ENCODE peak calls at places on chromosomes 2 and 18, in nine cellular contexts. W is NCI-H226; N is cardiac fibroblast; E is dorsolateral prefrontal cortex; T is activated CD4-positive, CD25-positive, alpha-beta regulatory T cell treated with anti-CD3 and anti-CD28 coated beads, Interleukin-2, amount 50 U/mL, for 72 hours; G is stimulated activated CD4-positive, alpha-beta T cell treated with anti-CD3 and anti-CD28 coated beads, Interleukin-4, amount 100 ng/mL, for 24 hours; H is germinal center; X is midbrain; S is NCI-H2081 treated with DMSO at 0.1 percent for 48 hours. U is an unnamed sample.

GRCh38 chr2:31945572-31945935 is 65.3 kb downstream of the MEMO1 start:
- DNase-seq in W (peak; percentile 92), E (no peak), X (no peak), N (peak; percentile 64), H (no peak), T (no peak), G (no peak), S (no peak), U (no peak)

GRCh38 chr2:24304098-24304497 is 56.2 kb downstream of the ITSN2 start:
- DNase-seq in X (peak; percentile 52), T (no peak), H (no peak), W (peak; percentile 10), G (no peak), S (no peak), E (peak; percentile 7), N (peak; percentile 94), U (peak; percentile 68)

GRCh38 chr18:55522011-55522410 is 66.0 kb downstream of the TCF4 start:
- DNase-seq in T (no peak), E (no peak), H (peak; percentile 41), S (no peak), G (no peak), W (no peak), X (peak; percentile 49), N (peak; percentile 41), U (no peak)

GRCh38 chr2:32926708-32927084 is 20.1 kb upstream of the LTBP1 start:
- DNase-seq in S (no peak), X (peak; percentile 6), G (no peak), W (no peak), H (no peak), E (no peak), N (peak; percentile 88), T (no peak), U (no peak)

GRCh38 chr2:182915369-182916326 is 49.2 kb upstream of the FRZB start:
- DNase-seq in G (no peak), S (no peak), X (no peak), N (peak; percentile 49), E (no peak), H (no peak), T (no peak), W (peak; percentile 66), U (peak; percentile 84)

GRCh38 chr2:27075219-27075871 is 3.1 kb upstream of the EMILIN1 start:
- DNase-seq in E (no peak), X (no peak), W (no peak), H (no peak), S (no peak), G (peak; percentile 28), N (peak; percentile 69), T (no peak), U (no peak)

GRCh38 chr2:230234845-230235244 is 9.3 kb downstream of the SP140 start:
- DNase-seq in H (no peak), G (no peak), N (no peak), S (no peak), W (no peak), X (no peak), T (no peak), E (no peak), U (no peak)

GRCh38 chr2:105449083-105449482 is 50.2 kb upstream of the FHL2 start:
- DNase-seq in X (no peak), N (no peak), G (no peak), S (no peak), T (no peak), E (no peak), W (no peak), H (no peak), U (peak; percentile 41)

GRCh38 chr18:76476665-76477561 is 18.1 kb downstream of the ZNF516 start:
- DNase-seq in X (no peak), S (no peak), W (peak; percentile 73), E (no peak), N (peak; percentile 90), H (no peak), G (no peak), T (no peak), U (peak; percentile 36)

GRCh38 chr18:50009772-50010171 is 185.2 kb downstream of the MYO5B start:
- DNase-seq in E (no peak), T (peak; percentile 34), W (no peak), H (peak; percentile 62), N (peak; percentile 31), S (no peak), X (peak; percentile 29), G (peak; percentile 24), U (peak; percentile 18)

GRCh38 chr2:60925994-60926750 is 44.8 kb downstream of the REL start:
- DNase-seq in N (no peak), G (no peak), W (no peak), E (no peak), X (no peak), T (no peak), S (no peak), H (no peak), U (no peak)

GRCh38 chr2:222410534-222410933 is 13.8 kb upstream of the SGPP2 start:
- DNase-seq in W (peak; percentile 81), E (no peak), H (no peak), N (no peak), G (no peak), S (no peak), T (no peak), X (no peak), U (peak; percentile 60)

GRCh38 chr2:33363599-33364300 is 112.7 kb upstream of the RASGRP3 start:
- DNase-seq in G (no peak), E (no peak), N (peak; percentile 64), T (no peak), S (no peak), W (no peak), X (no peak), H (no peak), U (peak; percentile 17)

GRCh38 chr2:25246001-25246400 is 77.6 kb upstream of the POMC start:
- DNase-seq in H (no peak), N (no peak), T (no peak), G (no peak), S (no peak), X (no peak), E (no peak), W (no peak), U (no peak)

GRCh38 chr18:29184654-29185053 is 1007.7 kb upstream of the CDH2 start:
- DNase-seq in X (no peak), E (no peak), G (no peak), N (no peak), T (no peak), S (no peak), H (no peak), W (no peak), U (no peak)

GRCh38 chr2:2662037-2662846 is 331.2 kb upstream of the MYT1L start:
- DNase-seq in X (peak; percentile 54), T (no peak), S (no peak), N (no peak), E (peak; percentile 38), G (no peak), H (no peak), W (no peak), U (no peak)

GRCh38 chr2:222861411-222862067 is 703 bp downstream of the ACSL3 start:
- DNase-seq in S (no peak), E (peak; percentile 52), T (peak; percentile 48), X (no peak), G (peak; percentile 51), W (no peak), N (peak; percentile 39), H (peak; percentile 56), U (no peak)

GRCh38 chr2:105379741-105380186 is 19.1 kb downstream of the FHL2 start:
- DNase-seq in S (no peak), X (no peak), H (no peak), N (no peak), T (no peak), W (no peak), G (no peak), E (no peak), U (no peak)

GRCh38 chr18:9008709-9009635 is 93.5 kb upstream of the NDUFV2 start:
- DNase-seq in H (no peak), E (no peak), X (no peak), N (no peak), T (no peak), G (no peak), S (no peak), W (no peak), U (no peak)

GRCh38 chr2:128492966-128493811 is 174.5 kb upstream of the HS6ST1 start:
- DNase-seq in E (no peak), W (no peak), X (no peak), T (no peak), N (no peak), H (no peak), S (no peak), G (no peak), U (no peak)

GRCh38 chr18:5180254-5180653 is 16.8 kb downstream of the AKAIN1 start:
- DNase-seq in H (no peak), T (no peak), N (no peak), G (no peak), W (no peak), E (no peak), S (no peak), X (no peak), U (no peak)

GRCh38 chr2:74095629-74096028 is 52.1 kb downstream of the BOLA3 start:
- DNase-seq in H (no peak), S (no peak), E (no peak), G (no peak), N (no peak), T (no peak), W (no peak), X (no peak), U (no peak)

GRCh38 chr2:10389191-10389590 is 58.9 kb downstream of the ODC1 start:
- DNase-seq in W (no peak), H (no peak), E (no peak), T (no peak), G (no peak), X (no peak), S (no peak), N (no peak), U (no peak)

U was measured in foreskin keratinocyte.